ENCODE peak calls at places on chromosomes 13 and 19, in five cellular contexts. L, I, H, P and B are unnamed samples.

GRCh38 chr19:34173145-34173956 is 1.0 kb downstream of the LSM14A start:
- DNase-seq in P (no peak), H (no peak), I (peak; percentile 48), L (peak; percentile 21), B (no peak)

GRCh38 chr19:1079566-1080111 is 12.7 kb downstream of the ARHGAP45 start:
- DNase-seq in L (no peak), P (no peak), H (no peak), I (no peak), B (no peak)

GRCh38 chr19:33956941-33957340 is 160.3 kb downstream of the KCTD15 start:
- DNase-seq in H (no peak), I (no peak), P (no peak), L (no peak), B (no peak)

GRCh38 chr13:95527955-95528354 is 24.6 kb upstream of the CLDN10 start:
- DNase-seq in I (no peak), L (no peak), P (no peak), H (no peak), B (no peak)

GRCh38 chr19:19447536-19448237 is 42.2 kb downstream of the GATAD2A start:
- DNase-seq in L (no peak), I (peak; percentile 31), H (peak; percentile 42), P (no peak), B (no peak)

GRCh38 chr19:15895876-15896430 is 1.9 kb downstream of the CYP4F2 start:
- DNase-seq in L (no peak), I (no peak), H (no peak), P (no peak), B (no peak)

GRCh38 chr19:690203-690602 is 5.0 kb downstream of the PRSS57 start:
- DNase-seq in P (no peak), H (no peak), I (no peak), L (no peak), B (no peak)

GRCh38 chr19:47240996-47241918 is 10.3 kb upstream of the BBC3 start:
- DNase-seq in L (peak; percentile 60), P (no peak), H (peak; percentile 79), I (peak; percentile 86), B (no peak)

GRCh38 chr19:10422846-10423245 is 2.5 kb downstream of the PDE4A start:
- DNase-seq in P (no peak), I (peak; percentile 40), L (no peak), H (no peak), B (no peak)

GRCh38 chr19:38321646-38322323 is 2.1 kb downstream of the KCNK6 start:
- DNase-seq in L (no peak), I (no peak), P (no peak), H (no peak), B (no peak)

GRCh38 chr13:43934273-43934672 is 54.6 kb downstream of the LACC1 start:
- DNase-seq in I (no peak), H (no peak), P (no peak), L (no peak), B (no peak)

GRCh38 chr13:113971471-113972231 is 2.2 kb downstream of the C13orf46 start:
- DNase-seq in I (no peak), H (no peak), L (no peak), P (peak; percentile 33), B (no peak)

GRCh38 chr19:2042485-2043268 is 8.4 kb downstream of the MKNK2 start:
- DNase-seq in H (no peak), L (no peak), I (no peak), P (no peak), B (no peak)

GRCh38 chr13:97268772-97269171 is 46.6 kb downstream of the MBNL2 start:
- DNase-seq in P (no peak), H (no peak), I (no peak), L (no peak), B (no peak)

GRCh38 chr19:40147693-40148347 is 43.4 kb upstream of the MAP3K10 start:
- DNase-seq in H (no peak), P (no peak), I (peak; percentile 78), L (no peak), B (no peak)

GRCh38 chr13:29266261-29266660 is 329.2 kb downstream of the SLC7A1 start:
- DNase-seq in P (no peak), L (no peak), I (no peak), H (no peak), B (no peak)

GRCh38 chr19:43789029-43789428 is 8.3 kb upstream of the KCNN4 start:
- DNase-seq in I (peak; percentile 56), L (no peak), P (no peak), H (no peak), B (no peak)

GRCh38 chr19:722553-723101 is 13.9 kb downstream of the PALM start:
- DNase-seq in P (no peak), L (no peak), I (peak; percentile 64), H (no peak), B (no peak)

GRCh38 chr13:23725922-23726321 is 155.7 kb downstream of the TNFRSF19 start:
- DNase-seq in L (no peak), I (no peak), P (no peak), H (no peak), B (no peak)

DNA sequence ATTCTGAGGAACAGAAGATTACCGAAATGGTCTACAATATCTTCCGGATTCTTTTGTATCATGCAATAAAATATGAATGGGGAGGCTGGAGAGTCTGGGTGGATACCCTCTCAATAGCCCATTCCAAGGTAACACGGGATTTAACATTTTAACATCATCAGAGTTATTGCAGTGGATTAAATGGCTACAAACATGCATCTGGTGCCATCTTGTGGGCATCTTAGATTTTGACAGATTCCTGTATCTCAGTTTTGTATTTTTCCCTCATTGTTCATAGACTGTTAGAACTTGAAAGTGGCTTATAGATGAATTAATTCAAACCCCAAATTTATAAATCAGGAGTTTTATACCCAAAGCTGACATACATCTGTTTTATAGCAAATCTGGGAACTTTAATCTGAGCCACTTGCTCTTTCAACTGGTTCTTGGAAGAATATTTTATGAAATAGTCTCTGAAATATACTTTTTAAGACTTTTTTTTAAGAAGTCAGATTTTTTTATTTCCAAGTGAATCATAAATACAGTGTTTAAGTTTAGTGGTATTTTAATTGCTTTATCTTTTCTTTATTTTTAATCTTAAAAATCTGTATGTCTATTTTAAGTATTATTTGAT is 215.2 kb downstream of the NBEA start:
- DNase-seq in L (peak; percentile 61), P (no peak), I (peak; percentile 61), H (no peak), B (peak; percentile 14)
- TF ChIP-seq CTCF in L (peak; percentile 53), P (peak; percentile 78), I (peak; percentile 41), H (peak; percentile 64), B (peak; percentile 81)

GRCh38 chr19:45753548-45753947 is 15.5 kb downstream of the SIX5 start:
- DNase-seq in P (no peak), L (no peak), H (no peak), I (no peak), B (no peak)
- TF ChIP-seq CTCF in P (no peak), L (no peak), H (no peak), I (no peak), B (no peak)

GRCh38 chr13:51934461-51935087 is 72.8 kb downstream of the CCDC70 start:
- DNase-seq in P (no peak), H (no peak), L (no peak), I (no peak), B (no peak)

GRCh38 chr13:51938454-51938853 is 72.8 kb downstream of the ATP7B start:
- DNase-seq in L (no peak), I (no peak), P (no peak), H (no peak), B (no peak)

GRCh38 chr13:51937320-51938290 is 73.6 kb downstream of the ATP7B start:
- DNase-seq in L (no peak), I (no peak), P (no peak), H (no peak), B (no peak)

GRCh38 chr13:51933466-51934058 is 71.8 kb downstream of the CCDC70 start:
- DNase-seq in I (no peak), L (no peak), P (no peak), H (no peak), B (no peak)

DNA sequence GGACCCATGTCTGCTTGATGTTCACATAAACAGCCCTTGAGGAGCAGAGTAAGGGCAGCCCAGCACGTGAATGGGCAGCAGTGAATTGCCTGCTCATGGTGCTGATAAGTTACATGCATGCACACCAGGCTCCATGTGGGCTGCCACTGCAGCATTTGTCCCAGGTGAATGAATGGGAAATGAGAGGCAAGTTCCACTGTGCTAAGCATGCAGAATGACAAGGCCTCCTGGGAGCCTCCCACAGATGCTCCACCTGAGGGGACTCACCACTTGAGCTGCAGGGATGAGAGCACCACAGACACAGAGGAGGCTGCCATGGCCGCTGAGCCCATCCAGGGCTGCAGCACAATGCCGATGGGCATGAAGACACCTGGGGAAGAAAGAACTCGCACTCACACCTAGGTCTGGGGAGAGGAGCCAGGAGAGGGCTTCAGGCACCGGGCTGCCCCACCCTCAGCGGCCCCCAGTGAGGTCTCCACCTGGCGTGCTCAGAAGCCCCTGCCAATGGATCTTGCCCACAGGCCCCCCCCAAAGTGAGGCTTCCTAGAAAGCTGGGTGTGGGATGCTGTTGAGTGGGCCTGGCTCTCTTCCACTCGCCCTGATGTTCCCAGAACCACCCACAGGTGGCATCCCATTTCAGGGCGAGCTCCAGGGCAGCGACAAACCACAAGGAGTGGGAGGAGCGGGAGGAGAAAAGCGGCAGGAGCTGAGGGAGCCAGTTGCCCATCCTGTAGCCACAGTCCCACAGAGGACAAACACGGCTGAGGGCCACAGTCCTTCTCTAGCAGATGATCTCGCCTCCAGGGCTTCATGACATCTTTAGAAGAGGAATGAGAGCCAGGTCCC is 73.8 kb downstream of the CCDC70 start:
- DNase-seq in H (no peak), I (peak; percentile 44), L (no peak), P (no peak), B (no peak)
- TF ChIP-seq CTCF in H (no peak), I (peak; percentile 28), L (peak; percentile 11), P (no peak), B (peak; percentile 22)

GRCh38 chr19:14434543-14435319 is 1.6 kb downstream of the PKN1 start:
- DNase-seq in P (no peak), I (peak; percentile 64), H (no peak), L (no peak), B (no peak)

GRCh38 chr19:14437578-14438140 is 4.6 kb downstream of the PKN1 start:
- DNase-seq in I (no peak), P (no peak), L (no peak), H (no peak), B (no peak)

GRCh38 chr19:14434157-14434501 is 1.0 kb downstream of the PKN1 start:
- DNase-seq in I (no peak), H (no peak), P (no peak), L (no peak), B (no peak)

GRCh38 chr19:14433454-14434156 is 499 bp downstream of the PKN1 start:
- DNase-seq in L (no peak), P (no peak), H (peak; percentile 19), I (no peak), B (no peak)

DNA sequence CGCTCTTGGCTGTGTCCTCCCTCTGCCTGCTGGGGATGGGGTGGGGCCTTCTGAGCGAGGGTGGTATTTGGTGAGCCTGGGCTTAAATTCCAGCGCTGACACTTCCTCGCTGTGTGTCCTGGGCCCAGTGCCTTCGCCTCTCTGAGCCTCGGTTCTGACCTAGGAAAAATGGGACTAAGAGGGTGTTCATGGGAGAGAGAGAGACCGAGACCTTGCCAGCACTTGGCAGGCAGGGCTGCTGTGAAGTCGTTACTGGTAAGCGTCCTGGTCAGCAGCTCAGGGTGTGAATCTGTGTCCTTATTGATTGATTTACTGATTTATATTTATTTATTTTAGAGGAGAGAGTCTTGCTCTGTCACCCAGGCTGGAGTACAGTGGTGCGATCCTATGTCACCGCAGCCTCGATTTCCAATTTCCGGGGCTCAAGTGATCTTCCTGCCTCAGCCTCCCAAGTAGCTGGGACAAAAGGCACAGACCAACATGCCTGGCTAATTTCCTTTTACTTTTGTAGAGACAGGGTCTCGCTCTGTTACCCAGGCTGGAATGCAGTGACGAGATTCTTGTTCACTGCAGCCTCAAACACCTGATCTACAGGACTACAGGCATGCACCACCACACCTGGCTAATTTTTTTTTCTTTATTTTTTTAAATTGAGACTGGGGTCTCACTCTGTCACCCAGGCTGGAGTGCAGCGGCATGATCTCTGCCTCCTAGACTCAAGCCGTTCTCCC is 2.4 kb downstream of the PKN1 start:
- DNase-seq in P (no peak), H (no peak), L (no peak), I (no peak), B (no peak)
- TF ChIP-seq CTCF in P (no peak), H (no peak), L (no peak), I (no peak), B (no peak)

GRCh38 chr19:13007292-13008045 is 12.2 kb downstream of the NFIX start:
- DNase-seq in H (no peak), I (no peak), L (peak; percentile 54), P (no peak), B (no peak)
- TF ChIP-seq CTCF in H (no peak), I (no peak), L (no peak), P (no peak), B (no peak)